ENCODE peak calls at places on chromosome 5, in nine cellular contexts. D, V, O, N, K, S, X, T and W are unnamed samples.

GRCh38 chr5:135053989-135054388 is 20.0 kb upstream of the PITX1 start:
- DNase-seq in D (peak; percentile 78), V (no peak), O (no peak), N (no peak), K (no peak), S (no peak), X (no peak), T (no peak), W (no peak)

GRCh38 chr5:3352711-3353110 is 242.9 kb upstream of the IRX1 start:
- DNase-seq in D (no peak), V (no peak), O (no peak), N (no peak), K (no peak), S (no peak), X (no peak), T (no peak), W (no peak)

GRCh38 chr5:96125335-96125891 is 163.8 kb upstream of the ELL2 start:
- DNase-seq in D (peak; percentile 92), V (no peak), O (no peak), N (no peak), K (no peak), S (no peak), X (no peak), T (no peak), W (no peak)

GRCh38 chr5:102796481-102796880 is 41.4 kb downstream of the PAM start:
- DNase-seq in D (peak; percentile 41), V (no peak), O (no peak), N (no peak), K (peak; percentile 7), S (no peak), X (no peak), T (no peak), W (no peak)

GRCh38 chr5:134175874-134176522 is 752 bp downstream of the SKP1 start:
- DNase-seq in D (no peak), V (no peak), O (peak; percentile 9), N (no peak), K (peak; percentile 25), S (no peak), X (no peak), T (no peak), W (no peak)

GRCh38 chr5:131765261-131765660 is 31.6 kb downstream of the FNIP1 start:
- DNase-seq in D (no peak), V (no peak), O (no peak), N (no peak), K (no peak), S (no peak), X (no peak), T (no peak), W (no peak)

GRCh38 chr5:14153932-14154646 is 10.9 kb downstream of the TRIO start:
- DNase-seq in D (no peak), V (peak; percentile 69), O (peak; percentile 64), N (peak; percentile 51), K (peak; percentile 83), S (no peak), X (peak; percentile 57), T (no peak), W (no peak)

GRCh38 chr5:160506006-160507004 is 84.7 kb downstream of the PTTG1 start:
- DNase-seq in D (no peak), V (peak; percentile 20), O (no peak), N (peak; percentile 19), K (peak; percentile 54), S (no peak), X (peak; percentile 53), T (peak; percentile 81), W (peak; percentile 76)

GRCh38 chr5:40937064-40937463 is 27.8 kb downstream of the C7 start:
- DNase-seq in D (no peak), V (no peak), O (no peak), N (no peak), K (no peak), S (no peak), X (no peak), T (no peak), W (no peak)

GRCh38 chr5:37576496-37576895 is 197.4 kb downstream of the WDR70 start:
- DNase-seq in D (no peak), V (no peak), O (no peak), N (no peak), K (no peak), S (no peak), X (no peak), T (no peak), W (no peak)

GRCh38 chr5:7548576-7548975 is 152.6 kb downstream of the ADCY2 start:
- DNase-seq in D (no peak), V (no peak), O (no peak), N (no peak), K (no peak), S (no peak), X (no peak), T (no peak), W (no peak)

GRCh38 chr5:78541058-78541624 is 107.4 kb downstream of the LHFPL2 start:
- DNase-seq in D (no peak), V (no peak), O (no peak), N (no peak), K (no peak), S (no peak), X (no peak), T (no peak), W (no peak)

GRCh38 chr5:51821697-51822096 is 438.4 kb downstream of the ISL1 start:
- DNase-seq in D (no peak), V (no peak), O (no peak), N (no peak), K (no peak), S (no peak), X (no peak), T (no peak), W (no peak)

GRCh38 chr5:36073595-36074216 is 7.0 kb upstream of the UGT3A2 start:
- DNase-seq in D (peak; percentile 38), V (no peak), O (no peak), N (no peak), K (no peak), S (no peak), X (no peak), T (peak; percentile 67), W (no peak)

GRCh38 chr5:153919161-153919560 is 119.5 kb downstream of the FAM114A2 start:
- DNase-seq in D (no peak), V (no peak), O (no peak), N (no peak), K (no peak), S (no peak), X (no peak), T (no peak), W (no peak)

GRCh38 chr5:132466453-132467291 is 23.9 kb downstream of the IRF1 start:
- DNase-seq in D (peak; percentile 61), V (peak; percentile 55), O (no peak), N (no peak), K (peak; percentile 17), S (peak; percentile 94), X (peak; percentile 83), T (peak; percentile 98), W (peak; percentile 71)

GRCh38 chr5:15344954-15345353 is 155.0 kb upstream of the FBXL7 start:
- DNase-seq in D (no peak), V (no peak), O (no peak), N (no peak), K (no peak), S (no peak), X (no peak), T (no peak), W (no peak)
- H3K9me3 ChIP-seq in D (no peaks in the 10 kb centered on the region), V (no peaks in the 10 kb centered on the region), O (no peaks in the 10 kb centered on the region), N (peaks cover 3% of the 10 kb centered on the region), K (no peaks in the 10 kb centered on the region), S (no peaks in the 10 kb centered on the region), X (no peaks in the 10 kb centered on the region), T (no peaks in the 10 kb centered on the region), W (no peaks in the 10 kb centered on the region)

GRCh38 chr5:52834320-52834719 is 46.6 kb downstream of the ITGA1 start:
- DNase-seq in D (no peak), V (no peak), O (no peak), N (no peak), K (no peak), S (no peak), X (no peak), T (no peak), W (no peak)
- H3K9me3 ChIP-seq in D (no peaks in the 10 kb centered on the region), V (no peaks in the 10 kb centered on the region), O (no peaks in the 10 kb centered on the region), N (no peaks in the 10 kb centered on the region), K (no peaks in the 10 kb centered on the region), S (no peaks in the 10 kb centered on the region), X (no peaks in the 10 kb centered on the region), T (no peaks in the 10 kb centered on the region), W (no peaks in the 10 kb centered on the region)

DNA sequence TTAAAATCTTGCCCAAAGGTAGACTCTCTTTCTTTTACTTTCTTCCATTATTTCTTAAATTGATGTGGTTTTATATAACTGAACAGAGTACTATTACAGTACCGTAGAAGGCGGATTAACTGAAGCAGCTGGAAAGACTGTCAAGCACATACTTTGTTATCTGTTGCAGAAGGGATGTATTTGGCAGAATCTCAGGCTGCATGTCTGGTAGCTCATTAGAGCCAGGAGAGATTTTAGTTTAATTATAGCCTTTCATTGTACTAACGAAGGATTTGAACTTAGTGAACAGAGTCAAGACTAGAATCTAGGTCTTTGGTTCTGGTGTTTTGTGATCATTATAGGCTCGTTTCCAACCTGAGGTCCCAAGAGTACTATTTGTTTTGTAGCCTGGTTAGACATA is 20.6 kb downstream of the ZNF354C start:
- DNase-seq in D (no peak), V (no peak), O (no peak), N (no peak), K (no peak), S (no peak), X (no peak), T (no peak), W (no peak)
- H3K9me3 ChIP-seq in D (peaks cover 96% of the 10 kb centered on the region), V (peaks cover 18% of the 10 kb centered on the region), O (peaks cover 100% of the 10 kb centered on the region), N (peaks cover 100% of the 10 kb centered on the region), K (peaks cover 75% of the 10 kb centered on the region), S (peaks cover 4% of the 10 kb centered on the region), X (peaks cover 100% of the 10 kb centered on the region), T (peaks cover 20% of the 10 kb centered on the region), W (peaks cover 92% of the 10 kb centered on the region)

GRCh38 chr5:1033606-1034420 is 25.2 kb downstream of the NKD2 start:
- DNase-seq in D (no peak), V (peak; percentile 5), O (no peak), N (no peak), K (no peak), S (no peak), X (peak; percentile 24), T (no peak), W (no peak)

GRCh38 chr5:1032551-1033027 is 24.0 kb downstream of the NKD2 start:
- DNase-seq in D (no peak), V (peak; percentile 4), O (no peak), N (no peak), K (no peak), S (no peak), X (peak; percentile 39), T (no peak), W (no peak)

GRCh38 chr5:1032011-1032410 is 23.4 kb downstream of the NKD2 start:
- DNase-seq in D (no peak), V (no peak), O (no peak), N (no peak), K (no peak), S (no peak), X (peak; percentile 22), T (no peak), W (no peak)

GRCh38 chr5:1034421-1034905 is 25.9 kb downstream of the NKD2 start:
- DNase-seq in D (no peak), V (peak; percentile 7), O (no peak), N (no peak), K (no peak), S (no peak), X (peak; percentile 31), T (no peak), W (no peak)

DNA sequence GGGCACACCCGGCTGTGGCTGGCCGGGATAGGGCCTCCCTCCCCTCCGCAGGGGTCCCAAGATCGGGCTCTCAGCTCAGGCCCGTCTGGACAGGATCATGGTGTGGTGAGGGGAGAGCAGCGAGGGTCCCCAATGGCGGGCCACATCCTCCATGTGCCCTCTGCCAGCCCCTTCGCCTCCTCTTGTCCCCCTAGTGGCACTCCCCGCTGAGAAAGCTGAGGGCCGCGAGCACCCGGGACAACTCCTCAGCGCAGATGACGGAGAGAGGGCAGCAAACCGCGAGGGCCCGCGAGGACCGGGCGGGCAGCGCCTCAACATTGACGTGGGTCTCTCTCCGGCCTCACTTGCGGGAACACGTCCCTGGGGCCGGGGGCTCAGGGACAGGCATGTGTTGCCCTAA is 24.6 kb downstream of the NKD2 start:
- DNase-seq in D (no peak), V (peak; percentile 9), O (no peak), N (no peak), K (no peak), S (no peak), X (peak; percentile 32), T (no peak), W (no peak)
- H3K9me3 ChIP-seq in D (no peaks in the 10 kb centered on the region), V (no peaks in the 10 kb centered on the region), O (no peaks in the 10 kb centered on the region), N (no peaks in the 10 kb centered on the region), K (no peaks in the 10 kb centered on the region), S (no peaks in the 10 kb centered on the region), X (no peaks in the 10 kb centered on the region), T (no peaks in the 10 kb centered on the region), W (no peaks in the 10 kb centered on the region)